ENCODE peak calls at places on chromosomes 3 and 15, in eight cellular contexts. One of them, this sample, is unnamed. For H3K4me1, the result is how much of the 10 kb centered on the place peaks cover.

GRCh38 chr3:58686847-58687246 is 20.3 kb upstream of the FAM3D start:
- DNase-seq in MM.1S: no peak
- DNase-seq in iPS DF 6.9: no peak
- DNase-seq in testis: peak
- DNase-seq in GM23338: no peak
- DNase-seq in heart left ventricle: no peak
- DNase-seq in A549: no peak
- DNase-seq in left lung: no peak
- DNase-seq in this sample: no peak

GRCh38 chr3:187013080-187013838 is 82.9 kb downstream of the ST6GAL1 start:
- DNase-seq in A549: no peak
- DNase-seq in left lung: no peak
- DNase-seq in testis: no peak
- DNase-seq in MM.1S: no peak
- DNase-seq in heart left ventricle: no peak
- DNase-seq in GM23338: no peak
- DNase-seq in iPS DF 6.9: no peak
- DNase-seq in this sample: no peak

GRCh38 chr3:189322339-189322738 is 150.6 kb downstream of the TPRG1 start:
- DNase-seq in A549: no peak
- DNase-seq in MM.1S: no peak
- DNase-seq in GM23338: no peak
- DNase-seq in testis: no peak
- DNase-seq in iPS DF 6.9: no peak
- DNase-seq in heart left ventricle: no peak
- DNase-seq in left lung: no peak
- DNase-seq in this sample: no peak

GRCh38 chr3:112829031-112829430 is 17.6 kb downstream of the CD200R1L start:
- DNase-seq in heart left ventricle: no peak
- DNase-seq in MM.1S: no peak
- DNase-seq in left lung: no peak
- DNase-seq in A549: no peak
- DNase-seq in iPS DF 6.9: no peak
- DNase-seq in testis: no peak
- DNase-seq in GM23338: no peak
- DNase-seq in this sample: no peak

GRCh38 chr15:35858707-35859106 is 312.7 kb upstream of the DPH6 start:
- DNase-seq in heart left ventricle: no peak
- DNase-seq in testis: no peak
- DNase-seq in GM23338: no peak
- DNase-seq in iPS DF 6.9: no peak
- DNase-seq in MM.1S: no peak
- DNase-seq in A549: no peak
- DNase-seq in left lung: no peak
- DNase-seq in this sample: no peak

GRCh38 chr3:134711284-134711683 is 60.5 kb upstream of the KY start:
- DNase-seq in left lung: no peak
- DNase-seq in GM23338: no peak
- DNase-seq in heart left ventricle: no peak
- DNase-seq in testis: no peak
- DNase-seq in A549: no peak
- DNase-seq in MM.1S: no peak
- DNase-seq in iPS DF 6.9: no peak
- DNase-seq in this sample: no peak

GRCh38 chr3:129609591-129610169 is 3.2 kb upstream of the PLXND1 start:
- DNase-seq in GM23338: no peak
- DNase-seq in testis: no peak
- DNase-seq in iPS DF 6.9: no peak
- DNase-seq in heart left ventricle: no peak
- DNase-seq in left lung: no peak
- DNase-seq in A549: no peak
- DNase-seq in MM.1S: no peak
- DNase-seq in this sample: no peak

GRCh38 chr3:45366305-45366704 is 22.1 kb upstream of the LARS2 start:
- DNase-seq in heart left ventricle: no peak
- DNase-seq in testis: no peak
- DNase-seq in MM.1S: no peak
- DNase-seq in GM23338: no peak
- DNase-seq in left lung: no peak
- DNase-seq in A549: no peak
- DNase-seq in iPS DF 6.9: no peak
- DNase-seq in this sample: no peak

GRCh38 chr3:151550642-151551041 is 89.8 kb upstream of the IGSF10 start:
- DNase-seq in left lung: no peak
- DNase-seq in GM23338: no peak
- DNase-seq in heart left ventricle: no peak
- DNase-seq in MM.1S: no peak
- DNase-seq in A549: no peak
- DNase-seq in testis: no peak
- DNase-seq in iPS DF 6.9: no peak
- DNase-seq in this sample: no peak

GRCh38 chr15:66704019-66704782 is 2.2 kb downstream of the SMAD6 start:
- DNase-seq in iPS DF 6.9: no peak
- DNase-seq in MM.1S: no peak
- DNase-seq in testis: peak
- DNase-seq in A549: no peak
- DNase-seq in GM23338: no peak
- DNase-seq in left lung: no peak
- DNase-seq in heart left ventricle: no peak
- DNase-seq in this sample: no peak

GRCh38 chr15:51536965-51537574 is 85.5 kb downstream of the DMXL2 start:
- DNase-seq in heart left ventricle: no peak
- DNase-seq in left lung: no peak
- DNase-seq in testis: no peak
- DNase-seq in iPS DF 6.9: no peak
- DNase-seq in GM23338: peak
- DNase-seq in A549: peak
- DNase-seq in MM.1S: peak
- DNase-seq in this sample: no peak

GRCh38 chr15:35092311-35092710 is 7.2 kb upstream of the NANOGP8 start:
- DNase-seq in left lung: no peak
- DNase-seq in testis: no peak
- DNase-seq in iPS DF 6.9: no peak
- DNase-seq in A549: no peak
- DNase-seq in GM23338: no peak
- DNase-seq in heart left ventricle: no peak
- DNase-seq in MM.1S: no peak
- DNase-seq in this sample: no peak

GRCh38 chr15:77035584-77035983 is 35.3 kb downstream of the TSPAN3 start:
- DNase-seq in testis: peak
- DNase-seq in A549: no peak
- DNase-seq in iPS DF 6.9: no peak
- DNase-seq in GM23338: no peak
- DNase-seq in heart left ventricle: peak
- DNase-seq in left lung: peak
- DNase-seq in MM.1S: no peak
- DNase-seq in this sample: no peak

GRCh38 chr15:77033417-77033728 is 37.5 kb downstream of the TSPAN3 start:
- DNase-seq in A549: no peak
- DNase-seq in heart left ventricle: no peak
- DNase-seq in testis: peak
- DNase-seq in iPS DF 6.9: no peak
- DNase-seq in left lung: no peak
- DNase-seq in MM.1S: no peak
- DNase-seq in GM23338: no peak
- DNase-seq in this sample: no peak

GRCh38 chr15:77032647-77033416 is 37.9 kb downstream of the PSTPIP1 start:
- DNase-seq in heart left ventricle: peak
- DNase-seq in left lung: peak
- DNase-seq in testis: peak
- DNase-seq in MM.1S: no peak
- DNase-seq in A549: no peak
- DNase-seq in iPS DF 6.9: no peak
- DNase-seq in GM23338: no peak
- DNase-seq in this sample: no peak

GRCh38 chr15:77034620-77035467 is 36.1 kb downstream of the TSPAN3 start:
- DNase-seq in A549: no peak
- DNase-seq in left lung: peak
- DNase-seq in heart left ventricle: peak
- DNase-seq in testis: peak
- DNase-seq in GM23338: peak
- DNase-seq in iPS DF 6.9: no peak
- DNase-seq in MM.1S: peak
- DNase-seq in this sample: peak

DNA sequence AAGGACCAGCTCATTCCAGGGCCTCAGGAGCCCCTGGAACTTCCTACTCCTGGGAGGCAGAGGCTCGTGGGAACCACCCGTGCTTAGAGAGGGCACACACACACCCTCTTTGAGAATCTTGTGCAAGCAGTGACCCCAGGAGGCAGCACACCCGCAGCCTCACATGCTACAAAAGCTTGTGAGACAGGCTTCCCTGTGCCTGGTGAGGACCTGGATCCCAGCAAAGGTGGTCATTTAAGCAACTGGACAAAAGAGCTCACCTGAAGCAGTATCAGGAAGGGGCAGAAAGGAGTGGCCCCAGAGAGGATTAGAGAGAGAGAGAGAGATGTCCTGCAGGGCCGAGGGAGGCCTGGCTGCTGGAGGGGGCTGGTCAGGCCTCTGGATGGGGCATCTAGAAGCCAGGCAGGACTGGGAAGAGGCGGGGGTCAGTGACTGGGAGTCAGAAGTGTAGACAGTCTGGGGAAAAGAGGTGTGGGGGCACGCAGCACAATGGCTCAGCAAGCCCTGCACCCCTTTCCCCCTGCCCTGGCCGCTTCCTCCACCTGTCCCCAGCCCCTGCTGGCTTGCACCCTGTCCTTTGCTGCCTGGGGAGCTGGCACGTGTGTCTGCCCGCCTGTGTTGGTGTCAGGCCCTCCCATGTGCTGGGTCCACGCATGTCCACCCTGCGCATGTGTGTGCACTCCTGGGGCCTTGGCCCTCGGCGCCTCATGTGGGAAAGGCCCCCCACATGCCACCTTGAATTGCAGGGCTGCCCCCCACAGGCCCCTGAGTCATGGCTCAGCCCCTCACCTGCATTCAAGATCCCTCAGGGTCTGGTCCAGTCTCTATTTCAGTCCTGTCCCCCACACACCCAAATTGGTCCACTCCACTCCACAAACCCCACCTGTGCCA is 36.9 kb downstream of the TSPAN3 start:
- DNase-seq in testis: peak
- DNase-seq in GM23338: no peak
- DNase-seq in heart left ventricle: peak
- DNase-seq in MM.1S: no peak
- DNase-seq in A549: no peak
- DNase-seq in iPS DF 6.9: no peak
- DNase-seq in left lung: no peak
- DNase-seq in this sample: peak
- H3K4me1 ChIP-seq in testis: under half
- H3K4me1 ChIP-seq in GM23338: under half
- H3K4me1 ChIP-seq in heart left ventricle: under half
- H3K4me1 ChIP-seq in MM.1S: under half
- H3K4me1 ChIP-seq in A549: under half
- H3K4me1 ChIP-seq in iPS DF 6.9: under half
- H3K4me1 ChIP-seq in left lung: under half
- H3K4me1 ChIP-seq in this sample: under half

DNA sequence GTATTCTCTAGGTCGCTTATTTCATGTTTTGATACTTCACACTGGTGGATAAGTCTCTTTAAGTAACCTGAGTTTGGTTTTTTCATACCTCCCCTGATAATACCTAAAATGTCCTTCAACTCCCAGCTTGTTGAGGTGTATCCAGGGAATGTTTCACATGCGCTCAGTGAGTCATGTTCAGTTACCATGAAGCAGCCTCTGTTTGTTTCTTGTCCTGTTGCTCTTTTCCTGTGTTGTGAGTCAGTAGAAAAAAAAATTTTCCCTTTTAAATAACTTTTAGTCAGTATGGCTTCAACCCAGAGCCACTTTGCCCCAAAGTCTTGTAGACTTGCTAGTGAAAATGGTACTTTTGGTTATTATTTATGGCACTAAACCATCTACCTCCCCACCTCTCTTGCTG is 278.4 kb upstream of the ZPLD1 start:
- DNase-seq in left lung: no peak
- DNase-seq in heart left ventricle: no peak
- DNase-seq in A549: peak
- DNase-seq in GM23338: no peak
- DNase-seq in MM.1S: no peak
- DNase-seq in iPS DF 6.9: no peak
- DNase-seq in testis: no peak
- DNase-seq in this sample: no peak
- H3K27ac ChIP-seq in left lung: no peak
- H3K27ac ChIP-seq in heart left ventricle: no peak
- H3K27ac ChIP-seq in A549: peak
- H3K27ac ChIP-seq in GM23338: no peak
- H3K27ac ChIP-seq in MM.1S: no peak
- H3K27ac ChIP-seq in iPS DF 6.9: no peak
- H3K27ac ChIP-seq in testis: no peak
- H3K27ac ChIP-seq in this sample: no peak

DNA sequence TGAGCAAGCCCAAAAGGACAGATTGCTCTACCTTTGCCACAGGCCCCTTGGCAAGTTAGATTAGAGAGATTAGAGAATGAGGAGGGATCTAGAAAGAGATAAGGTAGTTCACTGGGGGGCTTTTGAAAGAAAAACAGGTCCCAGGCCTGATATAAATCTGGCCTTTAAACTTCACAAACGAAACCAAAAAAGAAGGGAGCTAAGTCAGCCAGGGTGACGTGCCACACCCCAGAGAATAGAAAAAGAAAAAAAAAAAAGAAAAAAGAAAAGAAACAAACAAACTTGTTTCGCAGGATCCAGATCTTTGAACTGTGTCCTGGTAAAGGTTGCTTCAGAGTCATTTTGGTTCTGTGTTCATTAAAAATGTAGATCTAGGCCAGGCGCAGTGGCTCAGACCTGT is 3.6 kb downstream of the KAT2B start:
- DNase-seq in MM.1S: peak
- DNase-seq in A549: no peak
- DNase-seq in testis: no peak
- DNase-seq in iPS DF 6.9: no peak
- DNase-seq in GM23338: no peak
- DNase-seq in left lung: no peak
- DNase-seq in heart left ventricle: no peak
- DNase-seq in this sample: no peak
- H3K4me1 ChIP-seq in MM.1S: under half
- H3K4me1 ChIP-seq in A549: under half
- H3K4me1 ChIP-seq in testis: under half
- H3K4me1 ChIP-seq in iPS DF 6.9: under half
- H3K4me1 ChIP-seq in GM23338: under half
- H3K4me1 ChIP-seq in left lung: under half
- H3K4me1 ChIP-seq in heart left ventricle: under half
- H3K4me1 ChIP-seq in this sample: under half

DNA sequence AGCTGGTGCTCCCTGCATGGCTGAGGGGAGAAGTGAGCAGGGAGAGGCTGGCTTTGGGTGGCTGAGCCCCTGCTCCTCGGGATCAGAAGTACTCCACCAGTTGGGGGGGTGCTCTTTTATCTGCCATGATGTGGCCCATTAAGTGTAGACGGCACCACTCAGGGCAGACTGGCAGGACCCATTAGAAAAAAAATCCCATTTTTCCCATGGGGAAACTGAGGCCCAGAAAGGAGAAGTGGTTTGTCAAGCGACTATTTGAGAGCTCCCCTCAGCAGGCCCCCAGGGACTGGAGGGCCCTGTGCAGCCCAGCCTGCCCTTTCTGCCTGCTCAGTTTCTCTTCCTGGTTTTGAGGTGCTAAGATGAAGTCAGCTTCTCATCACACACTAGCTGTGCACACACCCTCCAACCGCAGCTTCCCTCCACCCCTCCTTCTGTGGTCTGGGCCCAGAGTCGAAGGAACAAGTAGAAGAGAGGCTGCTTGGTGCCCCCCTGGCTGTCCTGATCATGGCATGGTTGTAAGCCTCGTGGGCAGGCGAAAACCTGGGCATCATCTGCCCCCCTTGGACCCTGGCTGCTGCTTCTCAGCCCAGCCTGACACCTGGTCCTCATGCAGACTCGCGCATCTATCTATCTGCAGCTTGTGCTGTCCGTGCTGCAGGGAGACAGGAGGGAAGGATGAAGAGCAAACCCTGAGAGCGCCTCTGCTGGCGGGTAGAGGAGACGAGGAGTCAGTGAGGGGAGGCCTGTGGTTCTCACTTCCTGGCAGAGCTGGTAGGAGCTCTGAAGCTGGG is 5.6 kb downstream of the CSK start:
- DNase-seq in GM23338: peak
- DNase-seq in MM.1S: peak
- DNase-seq in left lung: peak
- DNase-seq in A549: peak
- DNase-seq in heart left ventricle: peak
- DNase-seq in testis: peak
- DNase-seq in iPS DF 6.9: peak
- DNase-seq in this sample: peak
- H3K27ac ChIP-seq in GM23338: no peak
- H3K27ac ChIP-seq in MM.1S: peak
- H3K27ac ChIP-seq in left lung: peak
- H3K27ac ChIP-seq in A549: no peak
- H3K27ac ChIP-seq in heart left ventricle: peak
- H3K27ac ChIP-seq in testis: peak
- H3K27ac ChIP-seq in iPS DF 6.9: no peak
- H3K27ac ChIP-seq in this sample: peak